ENCODE peak calls at places on chromosomes 4 and X, in four cellular contexts. P is neuronal stem cell, S is SK-N-SH, Z is HepG2. L is an unnamed sample.

GRCh38 chrX:8981742-8982141 is 52.2 kb downstream of the FAM9B start:
- DNase-seq in P (no peak), S (no peak), Z (no peak), L (no peak)

GRCh38 chr4:86892639-86892965 is 380 bp upstream of the C4orf36 start:
- DNase-seq in P (no peak), S (no peak), Z (no peak), L (no peak)

GRCh38 chr4:189364032-189364449 is 576.6 kb upstream of the FRG1 start:
- DNase-seq in P (no peak), S (no peak), Z (peak; percentile 56), L (no peak)

GRCh38 chrX:84240848-84241565 is 53.0 kb upstream of the RPS6KA6 start:
- DNase-seq in P (no peak), S (no peak), Z (no peak), L (no peak)

GRCh38 chrX:80246273-80246672 is 174.0 kb upstream of the TENT5D start:
- DNase-seq in P (no peak), S (peak; percentile 18), Z (no peak), L (no peak)

GRCh38 chr4:163263601-163264000 is 68.8 kb downstream of the NPY1R start:
- DNase-seq in P (no peak), S (no peak), Z (no peak), L (no peak)

GRCh38 chr4:121070274-121070673 is 2.1 kb downstream of the NDNF start:
- DNase-seq in P (peak; percentile 27), S (no peak), Z (no peak), L (no peak)

GRCh38 chr4:1099270-1099669 is 14.1 kb downstream of the RNF212 start:
- DNase-seq in P (no peak), S (peak; percentile 6), Z (no peak), L (no peak)

GRCh38 chrX:71679575-71680207 is 12.3 kb downstream of the LOC101059915 start:
- DNase-seq in P (no peak), S (no peak), Z (no peak), L (no peak)

GRCh38 chr4:27318740-27319139 is 458.1 kb downstream of the STIM2 start:
- DNase-seq in P (peak; percentile 24), S (peak; percentile 11), Z (peak; percentile 22), L (no peak)

GRCh38 chr4:7361256-7361655 is 73.5 kb downstream of the PSAPL1 start:
- DNase-seq in P (no peak), S (no peak), Z (no peak), L (peak; percentile 37)

GRCh38 chr4:186940476-186940875 is 216.8 kb upstream of the FAT1 start:
- DNase-seq in P (no peak), S (no peak), Z (peak; percentile 62), L (no peak)

GRCh38 chr4:1711055-1711905 is 839 bp downstream of the SLBP start:
- DNase-seq in P (no peak), S (no peak), Z (no peak), L (peak; percentile 87)

GRCh38 chr4:42750831-42751230 is 93.9 kb upstream of the ATP8A1 start:
- DNase-seq in P (no peak), S (no peak), Z (no peak), L (no peak)

GRCh38 chrX:758917-759316 is 128.3 kb downstream of the SHOX start:
- DNase-seq in P (no peak), S (no peak), Z (no peak), L (no peak)

GRCh38 chr4:140163029-140163810 is 9.2 kb upstream of the MAML3 start:
- DNase-seq in P (no peak), S (no peak), Z (no peak), L (no peak)

GRCh38 chrX:107574054-107574683 is 54.1 kb upstream of the PRPS1 start:
- DNase-seq in P (no peak), S (no peak), Z (peak; percentile 79), L (no peak)

GRCh38 chr4:177190995-177191568 is 118.6 kb upstream of the NEIL3 start:
- DNase-seq in P (no peak), S (no peak), Z (no peak), L (no peak)

GRCh38 chr4:88136249-88136648 is 22.2 kb downstream of the ABCG2 start:
- DNase-seq in P (no peak), S (no peak), Z (no peak), L (no peak)

GRCh38 chr4:154604696-154605200 is 7.7 kb downstream of the FGG start:
- DNase-seq in P (no peak), S (no peak), Z (no peak), L (no peak)

GRCh38 chr4:169724251-169724650 is 33.5 kb downstream of the HPF1 start:
- DNase-seq in P (no peak), S (no peak), Z (no peak), L (no peak)

GRCh38 chr4:67393699-67394281 is 151.5 kb downstream of the CENPC start:
- DNase-seq in P (peak; percentile 39), S (peak; percentile 16), Z (peak; percentile 15), L (no peak)

GRCh38 chr4:182922551-182923284 is 5.5 kb upstream of the DCTD start:
- DNase-seq in P (no peak), S (no peak), Z (no peak), L (no peak)

GRCh38 chr4:99221980-99222379 is 2.9 kb upstream of the ADH6 start:
- DNase-seq in P (no peak), S (no peak), Z (peak; percentile 70), L (no peak)

GRCh38 chrX:43559643-43560042 is 96.5 kb upstream of the MAOA start:
- DNase-seq in P (peak; percentile 35), S (peak; percentile 39), Z (peak; percentile 39), L (no peak)

GRCh38 chr4:70515342-70516245 is 2.8 kb upstream of the AMTN start:
- DNase-seq in P (no peak), S (no peak), Z (no peak), L (no peak)

GRCh38 chr4:114911141-114911540 is 202.3 kb downstream of the NDST4 start:
- DNase-seq in P (no peak), S (no peak), Z (no peak), L (no peak)

GRCh38 chr4:90121961-90122748 is 5.0 kb upstream of the CCSER1 start:
- DNase-seq in P (no peak), S (no peak), Z (no peak), L (no peak)

GRCh38 chr4:95591278-95591677 is 42.5 kb upstream of the UNC5C start:
- DNase-seq in P (no peak), S (no peak), Z (no peak), L (no peak)

GRCh38 chrX:107451754-107452153 is 2.3 kb downstream of the FRMPD3 start:
- DNase-seq in P (peak; percentile 1), S (no peak), Z (no peak), L (no peak)

GRCh38 chr4:8033776-8034528 is 94.3 kb upstream of the AFAP1 start:
- DNase-seq in P (no peak), S (no peak), Z (no peak), L (no peak)

GRCh38 chrX:49184294-49185061 is 1.7 kb downstream of the PRICKLE3 start:
- DNase-seq in P (peak; percentile 87), S (no peak), Z (no peak), L (peak; percentile 97)

GRCh38 chr4:182143086-182143821 is 99.9 kb upstream of the TENM3 start:
- DNase-seq in P (peak; percentile 24), S (no peak), Z (no peak), L (no peak)

GRCh38 chrX:150157291-150157690 is 205.8 kb upstream of the MAMLD1 start:
- DNase-seq in P (no peak), S (peak; percentile 40), Z (no peak), L (no peak)

GRCh38 chrX:57595381-57595811 is 3.6 kb downstream of the ZXDB start:
- DNase-seq in P (no peak), S (no peak), Z (no peak), L (no peak)

GRCh38 chr4:55661398-55662056 is 25.4 kb upstream of the NMU start:
- DNase-seq in P (no peak), S (no peak), Z (no peak), L (no peak)

GRCh38 chr4:3792813-3793212 is 26.6 kb downstream of the ADRA2C start:
- DNase-seq in P (no peak), S (peak; percentile 72), Z (no peak), L (peak; percentile 12)

GRCh38 chrX:75278991-75279390 is 5.1 kb downstream of the UPRT start:
- DNase-seq in P (no peak), S (no peak), Z (no peak), L (no peak)

DNA sequence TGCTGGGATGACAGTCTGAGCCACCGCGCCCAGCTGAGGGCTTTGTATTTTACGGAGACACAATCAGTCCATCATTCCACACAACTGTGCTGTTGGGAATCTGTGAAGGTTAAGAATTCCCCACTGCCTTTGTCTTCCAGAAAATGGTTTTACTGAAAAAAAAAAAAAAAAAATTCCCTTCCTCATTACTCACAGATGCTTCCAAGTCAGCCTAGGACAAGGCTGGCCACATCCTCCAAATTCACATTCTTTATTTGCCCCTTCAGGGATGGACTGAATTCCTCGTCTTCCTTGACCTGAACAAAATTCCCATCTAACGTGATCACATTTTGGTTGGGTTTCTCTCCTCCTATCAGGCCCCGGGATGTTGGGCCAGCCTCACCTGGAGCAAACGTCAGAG is 130.3 kb downstream of the DHRSX start:
- DNase-seq in P (no peak), S (no peak), Z (no peak), L (no peak)
- H3K9ac ChIP-seq in P (no peak overlapping the region), S (no peak overlapping the region), Z (no peak overlapping the region), L (no peak overlapping the region)

GRCh38 chrX:154017766-154018517 is 1.8 kb downstream of the IRAK1 start:
- DNase-seq in P (no peak), S (no peak), Z (no peak), L (peak; percentile 70)
- H3K4me1 ChIP-seq in P (peaks cover 7% of the 10 kb centered on the region), S (peaks cover 23% of the 10 kb centered on the region), Z (peaks cover 41% of the 10 kb centered on the region), L (peaks cover 5% of the 10 kb centered on the region)

GRCh38 chr4:75126058-75126457 is 193.1 kb downstream of the PARM1 start:
- DNase-seq in P (no peak), S (no peak), Z (no peak), L (no peak)
- H3K9ac ChIP-seq in P (no peak overlapping the region), S (no peak overlapping the region), Z (no peak overlapping the region), L (no peak overlapping the region)

GRCh38 chr4:146330392-146330791 is 116.1 kb downstream of the REELD1 start:
- DNase-seq in P (no peak), S (no peak), Z (no peak), L (no peak)
- H3K4me1 ChIP-seq in P (no peaks in the 10 kb centered on the region), S (peaks cover 5% of the 10 kb centered on the region), Z (peaks cover 6% of the 10 kb centered on the region), L (no peaks in the 10 kb centered on the region)

DNA sequence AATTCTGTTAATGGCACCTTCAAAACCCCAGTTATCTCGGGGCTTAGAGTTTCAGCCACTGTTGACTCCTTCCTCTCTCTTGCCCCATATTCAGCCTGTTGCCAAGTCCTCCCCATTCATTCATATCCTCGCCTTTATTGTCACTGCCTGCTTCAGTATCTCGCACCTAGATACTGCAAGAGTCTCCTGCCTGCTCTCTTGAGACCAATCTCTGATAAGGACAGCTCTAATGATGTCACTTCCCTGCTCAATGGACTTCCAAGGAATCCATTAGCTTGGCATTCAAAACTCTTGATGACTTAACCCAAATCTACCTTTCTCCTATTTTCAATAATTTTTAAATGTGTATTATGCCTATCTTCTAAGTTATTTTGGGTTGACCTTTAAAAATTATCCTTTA is 1.1 kb upstream of the UBE2A start:
- DNase-seq in P (no peak), S (no peak), Z (no peak), L (no peak)
- H3K9ac ChIP-seq in P (no peak overlapping the region), S (peak overlapping the region; percentile 49), Z (peak overlapping the region; percentile 75), L (no peak overlapping the region)

L was measured in kidney.